ENCODE peak calls at places on chromosomes 1 and 21, in four cellular contexts. Y is IMR-90, M is uterus, J is K562. N is an unnamed sample.

GRCh38 chr1:208207388-208208131 is 36.6 kb downstream of the PLXNA2 start:
- DNase-seq in Y (peak), J (no peak), M (no peak), N (peak)

GRCh38 chr1:233188061-233188460 is 107.5 kb downstream of the PCNX2 start:
- DNase-seq in J (no peak), M (no peak), Y (no peak), N (no peak)

GRCh38 chr1:221667504-221667903 is 74.4 kb downstream of the DUSP10 start:
- DNase-seq in Y (peak), J (peak), M (no peak), N (peak)

GRCh38 chr1:160097196-160097910 is 1.1 kb downstream of the IGSF8 start:
- DNase-seq in J (no peak), M (no peak), Y (no peak), N (no peak)

GRCh38 chr21:21631961-21632360 is 633.8 kb downstream of the NCAM2 start:
- DNase-seq in Y (peak), J (no peak), M (no peak), N (no peak)

GRCh38 chr1:109890115-109890953 is 20.3 kb upstream of the CSF1 start:
- DNase-seq in Y (no peak), M (no peak), J (peak), N (no peak)

GRCh38 chr1:23578997-23579363 is 19.7 kb upstream of the ID3 start:
- DNase-seq in M (no peak), Y (no peak), J (no peak), N (no peak)

GRCh38 chr1:41486892-41487728 is 2.6 kb upstream of the EDN2 start:
- DNase-seq in J (no peak), Y (peak), M (no peak), N (no peak)

GRCh38 chr1:34682452-34683223 is 72.2 kb upstream of the GJB5 start:
- DNase-seq in M (no peak), J (no peak), Y (no peak), N (no peak)

GRCh38 chr1:153774780-153775431 is at the start of gene SLC27A3:
- DNase-seq in J (peak), M (peak), Y (no peak), N (peak)

GRCh38 chr1:248841702-248842395 is 3.8 kb downstream of the ZNF672 start:
- DNase-seq in J (peak), M (no peak), Y (peak), N (peak)

GRCh38 chr1:53678507-53678906 is 60.5 kb downstream of the GLIS1 start:
- DNase-seq in J (no peak), M (no peak), Y (peak), N (no peak)

GRCh38 chr1:197001828-197002227 is 24.5 kb downstream of the CFHR5 start:
- DNase-seq in J (no peak), M (no peak), Y (no peak), N (no peak)

GRCh38 chr1:69524010-69524409 is 43.7 kb upstream of the LRRC7 start:
- DNase-seq in Y (peak), M (no peak), J (no peak), N (no peak)

GRCh38 chr1:204123376-204123775 is 28.5 kb downstream of the ETNK2 start:
- DNase-seq in Y (peak), J (peak), M (no peak), N (no peak)

GRCh38 chr21:28235169-28235892 is 757.3 kb downstream of the LTN1 start:
- DNase-seq in M (no peak), J (no peak), Y (no peak), N (peak)

GRCh38 chr1:192168964-192169363 is 10.7 kb downstream of the RGS18 start:
- DNase-seq in Y (no peak), J (no peak), M (no peak), N (no peak)

GRCh38 chr1:28509705-28510349 is 4.0 kb downstream of the RCC1 start:
- DNase-seq in M (no peak), J (peak), Y (no peak), N (no peak)

GRCh38 chr1:231986631-231987291 is 360.2 kb downstream of the DISC1 start:
- DNase-seq in Y (peak), J (no peak), M (no peak), N (peak)

GRCh38 chr1:154186852-154187501 is 4.9 kb downstream of the TPM3 start:
- DNase-seq in M (no peak), Y (no peak), J (peak), N (no peak)

GRCh38 chr1:26923711-26924110 is 2.2 kb downstream of the NUDC start:
- DNase-seq in Y (peak), M (no peak), J (no peak), N (no peak)

GRCh38 chr1:41381691-41382530 is 20.7 kb downstream of the FOXO6 start:
- DNase-seq in J (no peak), Y (no peak), M (peak), N (no peak)

GRCh38 chr1:57422271-57423134 is 1.4 kb downstream of the DAB1 start:
- DNase-seq in Y (peak), M (no peak), J (no peak), N (no peak)

GRCh38 chr1:212981571-212982328 is 31.4 kb downstream of the VASH2 start:
- DNase-seq in J (no peak), Y (peak), M (no peak), N (peak)

GRCh38 chr1:30618335-30618747 is 105.0 kb downstream of the MATN1 start:
- DNase-seq in J (no peak), M (no peak), Y (no peak), N (no peak)

GRCh38 chr1:11880181-11880575 is 21.4 kb upstream of the NPPB start:
- DNase-seq in J (no peak), M (no peak), Y (no peak), N (no peak)

GRCh38 chr1:27217401-27217800 is 17.0 kb upstream of the WDTC1 start:
- DNase-seq in J (no peak), M (no peak), Y (no peak), N (peak)

GRCh38 chr1:209063816-209064664 is 519.5 kb upstream of the CAMK1G start:
- DNase-seq in Y (no peak), J (no peak), M (no peak), N (no peak)

GRCh38 chr1:200457810-200458209 is 48.0 kb upstream of the ZNF281 start:
- DNase-seq in J (no peak), Y (no peak), M (no peak), N (no peak)

GRCh38 chr1:25647863-25648262 is 31.3 kb downstream of the MAN1C1 start:
- DNase-seq in Y (no peak), M (peak), J (no peak), N (no peak)

GRCh38 chr1:228515200-228515834 is 28.1 kb downstream of the RNF187 start:
- DNase-seq in Y (peak), J (peak), M (no peak), N (no peak)

GRCh38 chr1:175765293-175765692 is 21.9 kb upstream of the TNR start:
- DNase-seq in M (no peak), Y (no peak), J (no peak), N (no peak)

GRCh38 chr1:109649380-109649987 is 6.4 kb upstream of the GSTM4 start:
- DNase-seq in M (no peak), J (peak), Y (peak), N (peak)

GRCh38 chr1:165290143-165290542 is 66.4 kb downstream of the LMX1A start:
- DNase-seq in M (no peak), J (no peak), Y (no peak), N (no peak)

GRCh38 chr1:17759114-17759513 is 4.0 kb downstream of the ACTL8 start:
- DNase-seq in J (peak), M (no peak), Y (no peak), N (no peak)
- TF ChIP-seq CTCF in J (peak), M (no peak), Y (peak), N (no peak)

GRCh38 chr1:158537609-158538008 is 16.6 kb downstream of the OR6Y1 start:
- DNase-seq in J (no peak), M (no peak), Y (no peak), N (no peak)
- H3K4me3 ChIP-seq in J (no peak), M (no peak), Y (no peak), N (no peak)

DNA sequence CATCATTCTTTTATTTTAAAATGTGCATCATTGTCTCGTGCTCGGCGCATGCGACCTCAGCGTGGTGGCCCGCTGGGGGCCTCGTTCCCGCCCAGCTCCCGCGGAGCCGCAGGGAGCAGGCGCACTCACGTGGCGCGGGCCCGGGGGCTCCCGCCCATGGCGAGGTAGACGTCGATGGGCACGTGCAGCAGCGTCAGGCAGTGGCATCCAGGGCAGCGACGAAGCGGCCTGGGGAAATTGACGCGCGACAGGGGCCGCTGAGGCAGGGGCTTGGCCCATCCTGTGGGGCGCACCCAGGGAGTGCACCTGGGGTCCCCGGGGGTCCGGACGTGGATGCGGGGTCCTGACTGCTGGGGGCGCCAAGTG is 994 bp downstream of the FAM229A start:
- DNase-seq in Y (no peak), M (peak), J (no peak), N (no peak)
- TF ChIP-seq POLR2A in Y (no peak), M (no peak), J (no peak), N (no peak)

GRCh38 chr1:45584351-45585109 is 689 bp downstream of the NASP start:
- DNase-seq in Y (peak), M (peak), J (peak), N (peak)
- TF ChIP-seq CTCF in Y (peak), M (no peak), J (peak), N (no peak)

DNA sequence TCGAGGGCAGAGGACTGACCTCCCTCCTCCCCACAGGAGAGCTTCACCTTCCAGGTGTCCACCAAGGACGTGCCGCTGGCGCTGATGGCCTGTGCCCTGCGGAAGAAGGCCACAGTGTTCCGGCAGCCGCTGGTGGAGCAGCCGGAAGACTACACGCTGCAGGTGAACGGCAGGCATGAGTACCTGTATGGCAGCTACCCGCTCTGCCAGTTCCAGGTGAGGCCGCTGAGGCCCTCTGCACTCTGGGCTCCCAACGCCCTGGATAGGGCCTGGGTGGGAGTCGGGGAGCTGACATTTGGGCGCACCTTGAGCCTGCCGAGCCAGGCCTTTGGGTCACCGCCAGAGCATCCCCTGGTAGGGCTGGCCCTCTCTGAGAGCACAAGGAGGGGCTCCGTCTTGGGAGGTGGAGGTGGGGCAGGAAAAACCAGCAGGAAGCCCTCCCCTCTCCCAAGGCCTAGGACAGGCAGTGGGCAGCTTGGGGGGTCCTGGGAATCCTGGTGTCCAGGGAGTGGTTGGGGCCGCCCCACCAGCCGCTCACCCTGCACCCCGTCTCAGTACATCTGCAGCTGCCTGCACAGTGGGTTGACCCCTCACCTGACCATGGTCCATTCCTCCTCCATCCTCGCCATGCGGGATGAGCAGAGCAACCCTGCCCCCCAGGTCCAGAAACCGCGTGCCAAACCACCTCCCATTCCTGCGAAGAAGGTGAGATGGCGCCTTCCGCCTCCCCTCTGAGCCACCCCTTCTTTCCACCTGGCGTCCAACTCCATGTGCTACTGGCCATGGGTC is 65.1 kb downstream of the PIK3CD start:
- DNase-seq in J (no peak), Y (no peak), M (no peak), N (no peak)
- H3K4me3 ChIP-seq in J (peak), Y (no peak), M (peak), N (no peak)

DNA sequence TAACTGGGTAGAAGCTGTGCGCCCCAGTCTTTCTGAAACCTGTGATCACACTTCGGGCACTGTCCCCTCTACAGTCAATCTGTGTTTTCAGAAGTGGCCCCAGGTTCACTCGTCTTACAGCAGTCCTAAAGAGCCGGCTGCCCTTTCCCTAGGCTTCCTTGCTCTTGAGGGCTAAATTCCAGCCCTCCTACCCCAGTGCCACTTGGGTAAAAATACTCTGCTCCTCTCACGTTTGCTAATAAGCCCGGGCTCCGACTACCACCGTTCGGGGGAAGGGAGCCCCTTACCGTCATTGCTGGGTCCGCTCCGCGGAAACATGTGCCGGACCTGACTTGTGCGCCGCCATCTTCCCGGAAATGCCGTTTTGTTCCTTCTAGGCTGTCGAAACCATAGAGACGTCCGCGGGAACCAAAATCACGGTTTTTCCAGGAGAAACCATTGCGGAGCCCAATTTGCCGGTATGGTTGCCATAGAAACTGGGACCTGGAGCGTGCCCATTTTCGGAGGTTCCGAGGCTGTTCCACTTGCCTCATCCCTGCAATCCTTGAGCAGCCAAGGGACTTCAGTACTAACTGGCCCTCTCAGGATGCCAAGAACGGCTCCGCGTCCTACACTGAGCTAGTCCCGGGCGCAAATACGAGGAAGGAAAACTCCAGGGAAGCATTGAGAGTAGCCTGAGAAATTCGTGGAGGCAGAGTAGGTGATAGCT is at the start of gene GPATCH4:
- DNase-seq in Y (peak), M (peak), J (peak), N (peak)
- TF ChIP-seq POLR2A in Y (peak), M (no peak), J (peak), N (no peak)

GRCh38 chr1:218553197-218553596 is 208.1 kb downstream of the TGFB2 start:
- DNase-seq in J (peak), Y (no peak), M (no peak), N (no peak)
- TF ChIP-seq CTCF in J (peak), Y (peak), M (no peak), N (no peak)

N was measured in lower leg skin.